ENCODE peak calls at places on chromosomes 4 and X, in nine cellular contexts. I, V, P, Z, H, W, X, J and M are unnamed samples.

GRCh38 chr4:139866270-139866962 is 200.8 kb downstream of the MGST2 start:
- DNase-seq in I (no peak), V (no peak), P (no peak), Z (no peak), H (no peak), W (no peak), X (no peak), J (peak), M (no peak)

GRCh38 chrX:25028726-25029125 is 13.0 kb upstream of the ARX start:
- DNase-seq in I (peak), V (no peak), P (no peak), Z (no peak), H (no peak), W (no peak), X (no peak), J (peak), M (peak)

GRCh38 chr4:77022581-77023133 is 53.1 kb downstream of the CCNI start:
- DNase-seq in I (peak), V (no peak), P (no peak), Z (no peak), H (no peak), W (no peak), X (no peak), J (peak), M (peak)

GRCh38 chr4:173524218-173525117 is 5.6 kb downstream of the HAND2 start:
- DNase-seq in I (no peak), V (no peak), P (no peak), Z (no peak), H (no peak), W (no peak), X (no peak), J (peak), M (no peak)

GRCh38 chrX:40172169-40172979 is 74.6 kb upstream of the BCOR start:
- DNase-seq in I (peak), V (no peak), P (no peak), Z (no peak), H (no peak), W (no peak), X (no peak), J (peak), M (peak)

GRCh38 chr4:122012735-122013134 is 60.9 kb upstream of the TRPC3 start:
- DNase-seq in I (peak), V (no peak), P (no peak), Z (no peak), H (no peak), W (no peak), X (no peak), J (peak), M (no peak)

GRCh38 chrX:136209016-136209738 is 42.0 kb downstream of the MAP7D3 start:
- DNase-seq in I (peak), V (no peak), P (no peak), Z (no peak), H (no peak), W (peak), X (peak), J (peak), M (peak)

GRCh38 chrX:85109235-85109634 is 105.6 kb downstream of the APOOL start:
- DNase-seq in I (peak), V (no peak), P (no peak), Z (no peak), H (no peak), W (no peak), X (peak), J (no peak), M (peak)

GRCh38 chr4:174193438-174194015 is 89.9 kb downstream of the FBXO8 start:
- DNase-seq in I (peak), V (no peak), P (no peak), Z (no peak), H (no peak), W (no peak), X (no peak), J (peak), M (no peak)

GRCh38 chrX:149504915-149505651 is at the start of gene IDS:
- DNase-seq in I (peak), V (peak), P (peak), Z (peak), H (peak), W (peak), X (peak), J (peak), M (peak)

GRCh38 chrX:70025464-70025863 is 24.3 kb downstream of the AWAT2 start:
- DNase-seq in I (peak), V (no peak), P (no peak), Z (no peak), H (no peak), W (no peak), X (no peak), J (peak), M (no peak)

GRCh38 chr4:137609693-137610450 is 77.6 kb upstream of the PCDH18 start:
- DNase-seq in I (peak), V (no peak), P (no peak), Z (no peak), H (no peak), W (no peak), X (no peak), J (peak), M (no peak)

GRCh38 chr4:143358923-143359694 is 22.4 kb downstream of the GAB1 start:
- DNase-seq in I (peak), V (no peak), P (no peak), Z (no peak), H (no peak), W (peak), X (no peak), J (peak), M (peak)

GRCh38 chr4:89653012-89653411 is 183.9 kb downstream of the SNCA start:
- DNase-seq in I (no peak), V (no peak), P (no peak), Z (no peak), H (no peak), W (no peak), X (no peak), J (no peak), M (no peak)

GRCh38 chr4:106763044-106763443 is 273.1 kb downstream of the DKK2 start:
- DNase-seq in I (peak), V (no peak), P (no peak), Z (no peak), H (no peak), W (no peak), X (no peak), J (no peak), M (no peak)

GRCh38 chrX:6225307-6226052 is 3.2 kb downstream of the NLGN4X start:
- DNase-seq in I (no peak), V (no peak), P (no peak), Z (no peak), H (no peak), W (no peak), X (no peak), J (no peak), M (no peak)

GRCh38 chr4:21625447-21625846 is 323.1 kb downstream of the KCNIP4 start:
- DNase-seq in I (no peak), V (no peak), P (no peak), Z (no peak), H (no peak), W (no peak), X (no peak), J (no peak), M (no peak)

GRCh38 chrX:130002541-130002940 is 20.1 kb downstream of the BCORL1 start:
- DNase-seq in I (no peak), V (no peak), P (no peak), Z (no peak), H (no peak), W (no peak), X (no peak), J (no peak), M (no peak)

GRCh38 chrX:22090181-22090580 is 58.1 kb downstream of the PHEX start:
- DNase-seq in I (peak), V (no peak), P (no peak), Z (no peak), H (no peak), W (no peak), X (no peak), J (peak), M (peak)

GRCh38 chrX:72316408-72317079 is 10.8 kb upstream of the CITED1 start:
- DNase-seq in I (no peak), V (no peak), P (no peak), Z (no peak), H (no peak), W (no peak), X (no peak), J (no peak), M (no peak)

GRCh38 chr4:5945936-5946335 is 53.0 kb upstream of the CRMP1 start:
- DNase-seq in I (no peak), V (no peak), P (no peak), Z (no peak), H (no peak), W (no peak), X (no peak), J (no peak), M (no peak)

GRCh38 chr4:74625981-74626380 is 168.3 kb downstream of the BTC start:
- DNase-seq in I (no peak), V (no peak), P (no peak), Z (no peak), H (no peak), W (no peak), X (no peak), J (no peak), M (no peak)

GRCh38 chr4:7155611-7156071 is 36.7 kb upstream of the SORCS2 start:
- DNase-seq in I (peak), V (no peak), P (no peak), Z (no peak), H (no peak), W (no peak), X (no peak), J (peak), M (no peak)

GRCh38 chr4:89640620-89641366 is 196.2 kb downstream of the SNCA start:
- DNase-seq in I (peak), V (no peak), P (no peak), Z (no peak), H (no peak), W (no peak), X (peak), J (peak), M (peak)

GRCh38 chr4:2733844-2734574 is 22.1 kb downstream of the TNIP2 start:
- DNase-seq in I (no peak), V (no peak), P (no peak), Z (no peak), H (no peak), W (no peak), X (no peak), J (no peak), M (no peak)

GRCh38 chr4:42428036-42428435 is 30.7 kb downstream of the SHISA3 start:
- DNase-seq in I (no peak), V (no peak), P (no peak), Z (no peak), H (no peak), W (no peak), X (no peak), J (no peak), M (no peak)

GRCh38 chrX:24566233-24566632 is 80.9 kb downstream of the PCYT1B start:
- DNase-seq in I (no peak), V (no peak), P (no peak), Z (no peak), H (no peak), W (no peak), X (no peak), J (peak), M (no peak)

GRCh38 chr4:109111031-109111430 is 191.4 kb downstream of the COL25A1 start:
- DNase-seq in I (no peak), V (no peak), P (no peak), Z (no peak), H (no peak), W (no peak), X (no peak), J (no peak), M (no peak)

GRCh38 chr4:53168237-53168636 is 197.6 kb downstream of the SCFD2 start:
- DNase-seq in I (no peak), V (no peak), P (no peak), Z (no peak), H (no peak), W (no peak), X (no peak), J (no peak), M (no peak)

GRCh38 chr4:75036046-75036445 is 103.1 kb downstream of the PARM1 start:
- DNase-seq in I (no peak), V (no peak), P (no peak), Z (no peak), H (no peak), W (no peak), X (no peak), J (no peak), M (no peak)

GRCh38 chr4:20444599-20445337 is 193.1 kb downstream of the SLIT2 start:
- DNase-seq in I (no peak), V (no peak), P (no peak), Z (no peak), H (no peak), W (no peak), X (no peak), J (peak), M (peak)

GRCh38 chrX:25998687-25999086 is 139.5 kb upstream of the MAGEB18 start:
- DNase-seq in I (no peak), V (no peak), P (no peak), Z (no peak), H (no peak), W (no peak), X (no peak), J (no peak), M (no peak)

GRCh38 chr4:105088110-105088879 is 58.4 kb upstream of the TET2 start:
- DNase-seq in I (peak), V (no peak), P (no peak), Z (no peak), H (no peak), W (no peak), X (peak), J (peak), M (peak)

GRCh38 chr4:7104366-7105031 is 36.6 kb upstream of the GRPEL1 start:
- DNase-seq in I (no peak), V (no peak), P (no peak), Z (no peak), H (no peak), W (no peak), X (no peak), J (no peak), M (no peak)

GRCh38 chrX:118211891-118212816 is 95.5 kb upstream of the KLHL13 start:
- DNase-seq in I (no peak), V (no peak), P (no peak), Z (no peak), H (no peak), W (no peak), X (no peak), J (no peak), M (no peak)

GRCh38 chrX:19886888-19887531 is 390 bp downstream of the SH3KBP1 start:
- DNase-seq in I (no peak), V (no peak), P (no peak), Z (no peak), H (no peak), W (peak), X (no peak), J (no peak), M (peak)

GRCh38 chr4:93139118-93139517 is 689.4 kb upstream of the ATOH1 start:
- DNase-seq in I (no peak), V (no peak), P (no peak), Z (no peak), H (no peak), W (no peak), X (no peak), J (no peak), M (no peak)